ENCODE peak calls at places on chromosome 2, in five cellular contexts. F, M, L, O and A are unnamed samples.

GRCh38 chr2:129070663-129071062 is 752.0 kb upstream of the HS6ST1 start:
- DNase-seq in O (no peak), L (no peak), M (no peak), F (no peak), A (no peak)

GRCh38 chr2:164150601-164151000 is 414.8 kb upstream of the FIGN start:
- DNase-seq in L (no peak), O (no peak), M (no peak), F (no peak), A (no peak)

GRCh38 chr2:127638361-127639110 is 7.4 kb upstream of the GPR17 start:
- DNase-seq in F (no peak), O (no peak), M (no peak), L (no peak), A (no peak)

GRCh38 chr2:69692424-69692823 is 48.9 kb upstream of the AAK1 start:
- DNase-seq in O (no peak), M (no peak), F (no peak), L (no peak), A (no peak)

GRCh38 chr2:176414641-176415040 is 145.4 kb downstream of the MTX2 start:
- DNase-seq in M (no peak), F (no peak), O (no peak), L (no peak), A (no peak)

GRCh38 chr2:140274891-140275290 is 1494.7 kb upstream of the NXPH2 start:
- DNase-seq in L (no peak), O (no peak), F (no peak), M (no peak), A (no peak)

GRCh38 chr2:162071016-162071415 is 3.0 kb downstream of the DPP4 start:
- DNase-seq in M (no peak), F (no peak), L (no peak), O (no peak), A (no peak)

GRCh38 chr2:200350796-200351195 is 44.3 kb downstream of the SPATS2L start:
- DNase-seq in O (no peak), F (no peak), L (no peak), M (no peak), A (no peak)

GRCh38 chr2:150916434-150916833 is 345.2 kb downstream of the RBM43 start:
- DNase-seq in M (no peak), O (no peak), L (no peak), F (no peak), A (no peak)

GRCh38 chr2:96961551-96961950 is 24.8 kb downstream of the FAM178B start:
- DNase-seq in F (no peak), O (no peak), M (no peak), L (no peak), A (no peak)

GRCh38 chr2:60925994-60926750 is 44.8 kb downstream of the REL start:
- DNase-seq in F (no peak), O (no peak), L (no peak), M (no peak), A (no peak)

GRCh38 chr2:169184074-169184473 is 114.7 kb downstream of the DHRS9 start:
- DNase-seq in L (no peak), F (no peak), M (no peak), O (no peak), A (no peak)

GRCh38 chr2:166344286-166345113 is 31.2 kb downstream of the SCN9A start:
- DNase-seq in F (no peak), M (no peak), O (no peak), L (no peak), A (no peak)

GRCh38 chr2:106886916-106887758 is 1.2 kb upstream of the ST6GAL2 start:
- DNase-seq in L (no peak), F (no peak), O (peak), M (no peak), A (no peak)

GRCh38 chr2:110770696-110771425 is 38.5 kb downstream of the ACOXL start:
- DNase-seq in O (no peak), M (no peak), F (peak), L (no peak), A (no peak)

GRCh38 chr2:56681659-56682396 is 498.0 kb downstream of the CCDC85A start:
- DNase-seq in L (no peak), F (no peak), O (no peak), M (no peak), A (no peak)

GRCh38 chr2:94986392-94986963 is 39.0 kb upstream of the MAL start:
- DNase-seq in O (no peak), L (no peak), F (peak), M (peak), A (peak)

GRCh38 chr2:211990335-211990734 is 548.3 kb downstream of the ERBB4 start:
- DNase-seq in M (no peak), F (no peak), O (no peak), L (no peak), A (no peak)

GRCh38 chr2:225429718-225430117 is 30.2 kb downstream of the NYAP2 start:
- DNase-seq in M (no peak), O (no peak), F (no peak), L (no peak), A (no peak)

GRCh38 chr2:152098033-152098797 is 629 bp downstream of the CACNB4 start:
- DNase-seq in F (no peak), M (peak), O (no peak), L (peak), A (no peak)

GRCh38 chr2:12982149-12982584 is 265.4 kb downstream of the TRIB2 start:
- DNase-seq in L (no peak), O (no peak), F (no peak), M (no peak), A (no peak)

GRCh38 chr2:78778756-78779510 is 246.6 kb upstream of the REG3G start:
- DNase-seq in F (no peak), L (no peak), M (no peak), O (no peak), A (no peak)

GRCh38 chr2:195382186-195382585 is 274.8 kb upstream of the SLC39A10 start:
- DNase-seq in M (no peak), L (no peak), O (no peak), F (no peak), A (peak)

GRCh38 chr2:162828545-162828944 is 10.0 kb downstream of the KCNH7 start:
- DNase-seq in L (no peak), M (no peak), F (no peak), O (no peak), A (no peak)

GRCh38 chr2:191446910-191447309 is 201.7 kb downstream of the MYO1B start:
- DNase-seq in F (no peak), M (no peak), O (no peak), L (no peak), A (no peak)

GRCh38 chr2:141933226-141933625 is 197.6 kb downstream of the LRP1B start:
- DNase-seq in L (no peak), F (no peak), M (no peak), O (no peak), A (no peak)

GRCh38 chr2:121707920-121708361 is 28.7 kb downstream of the NIFK start:
- DNase-seq in M (no peak), O (no peak), F (no peak), L (peak), A (no peak)

GRCh38 chr2:98311771-98312545 is 34.3 kb upstream of the CNGA3 start:
- DNase-seq in L (no peak), O (no peak), M (peak), F (no peak), A (no peak)
- TF ChIP-seq CTCF in L (no peak), O (no peak), M (peak), F (no peak), A (no peak)

GRCh38 chr2:183185534-183185933 is 61.3 kb downstream of the NUP35 start:
- DNase-seq in F (no peak), L (no peak), O (no peak), M (no peak), A (no peak)
- TF ChIP-seq CTCF in F (no peak), L (no peak), O (no peak), M (no peak), A (no peak)

GRCh38 chr2:77370505-77370904 is 151.7 kb downstream of the LRRTM4 start:
- DNase-seq in M (no peak), L (no peak), O (no peak), F (no peak), A (no peak)
- TF ChIP-seq CTCF in M (no peak), L (no peak), O (no peak), F (no peak), A (no peak)

GRCh38 chr2:226622484-226622883 is 177.1 kb downstream of the IRS1 start:
- DNase-seq in O (no peak), L (no peak), M (no peak), F (no peak), A (no peak)
- TF ChIP-seq CTCF in O (peak), L (no peak), M (no peak), F (no peak), A (no peak)

GRCh38 chr2:229201522-229201921 is 69.6 kb downstream of the PID1 start:
- DNase-seq in M (no peak), L (no peak), F (no peak), O (no peak), A (no peak)
- TF ChIP-seq CTCF in M (no peak), L (no peak), F (no peak), O (no peak), A (no peak)

DNA sequence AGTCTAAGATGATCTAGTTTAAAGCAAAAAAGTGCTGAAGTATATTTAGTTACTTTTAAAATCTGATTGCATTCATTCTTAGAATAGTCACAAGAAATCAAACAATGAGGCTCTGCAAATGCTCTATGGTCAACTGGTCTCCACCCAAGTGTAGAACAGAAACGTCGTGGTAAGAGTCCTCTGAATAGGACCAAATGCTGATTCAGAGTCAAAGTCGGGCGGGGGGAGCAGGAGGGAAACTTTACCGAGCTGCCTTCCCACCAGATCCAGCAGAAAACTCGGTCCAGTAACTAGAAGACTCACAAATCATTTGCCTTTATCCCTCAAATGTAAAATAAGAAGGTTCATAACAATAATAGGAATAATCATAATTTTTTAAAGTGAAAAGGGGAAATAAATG is 46.2 kb upstream of the PXDN start:
- DNase-seq in M (no peak), L (no peak), O (no peak), F (no peak), A (no peak)
- TF ChIP-seq CTCF in M (no peak), L (no peak), O (no peak), F (no peak), A (no peak)

GRCh38 chr2:74396149-74396548 is 16.0 kb upstream of the DCTN1 start:
- DNase-seq in O (no peak), M (no peak), L (no peak), F (no peak), A (no peak)

GRCh38 chr2:74401891-74402290 is 19.5 kb downstream of the C2orf81 start:
- DNase-seq in F (no peak), M (no peak), O (no peak), L (no peak), A (no peak)

GRCh38 chr2:74399785-74400184 is 19.7 kb upstream of the DCTN1 start:
- DNase-seq in M (peak), F (no peak), L (no peak), O (no peak), A (no peak)
- TF ChIP-seq CTCF in M (peak), F (peak), L (no peak), O (peak), A (peak)